ENCODE peak calls at places on chromosome 9, in four cellular contexts. One of them, this sample, is unnamed.

GRCh38 chr9:124259273-124260078 is 1.7 kb downstream of the NEK6 start:
- DNase-seq in colonic mucosa: peak
- DNase-seq in SJSA1: peak
- DNase-seq in retina: peak
- DNase-seq in this sample: peak

GRCh38 chr9:37972346-37972745 is 68.4 kb upstream of the SLC25A51 start:
- DNase-seq in SJSA1: no peak
- DNase-seq in retina: no peak
- DNase-seq in colonic mucosa: no peak
- DNase-seq in this sample: no peak

GRCh38 chr9:97737429-97737828 is 40.3 kb upstream of the XPA start:
- DNase-seq in colonic mucosa: no peak
- DNase-seq in retina: no peak
- DNase-seq in SJSA1: no peak
- DNase-seq in this sample: no peak

GRCh38 chr9:34559616-34560546 is 29.6 kb downstream of the CNTFR start:
- DNase-seq in retina: peak
- DNase-seq in colonic mucosa: peak
- DNase-seq in SJSA1: no peak
- DNase-seq in this sample: peak

GRCh38 chr9:99178912-99179872 is 42.5 kb downstream of the ALG2 start:
- DNase-seq in colonic mucosa: no peak
- DNase-seq in retina: no peak
- DNase-seq in SJSA1: no peak
- DNase-seq in this sample: no peak

GRCh38 chr9:88532320-88532719 is 2.7 kb upstream of the NXNL2 start:
- DNase-seq in SJSA1: no peak
- DNase-seq in colonic mucosa: no peak
- DNase-seq in retina: no peak
- DNase-seq in this sample: no peak

GRCh38 chr9:134327671-134328231 is 1.5 kb downstream of the RXRA start:
- DNase-seq in retina: no peak
- DNase-seq in SJSA1: no peak
- DNase-seq in colonic mucosa: no peak
- DNase-seq in this sample: no peak

GRCh38 chr9:111662851-111663823 is 1.7 kb downstream of the GNG10 start:
- DNase-seq in retina: no peak
- DNase-seq in colonic mucosa: no peak
- DNase-seq in SJSA1: no peak
- DNase-seq in this sample: peak

GRCh38 chr9:110895141-110895912 is 142.9 kb downstream of the LPAR1 start:
- DNase-seq in SJSA1: no peak
- DNase-seq in colonic mucosa: peak
- DNase-seq in retina: no peak
- DNase-seq in this sample: no peak

GRCh38 chr9:4084440-4084818 is 215.4 kb downstream of the GLIS3 start:
- DNase-seq in retina: no peak
- DNase-seq in colonic mucosa: no peak
- DNase-seq in SJSA1: peak
- DNase-seq in this sample: no peak

GRCh38 chr9:68895741-68896478 is 118.0 kb downstream of the PRKACG start:
- DNase-seq in retina: no peak
- DNase-seq in SJSA1: no peak
- DNase-seq in colonic mucosa: no peak
- DNase-seq in this sample: no peak

GRCh38 chr9:70477907-70478480 is 63.5 kb upstream of the KLF9 start:
- DNase-seq in colonic mucosa: no peak
- DNase-seq in retina: no peak
- DNase-seq in SJSA1: no peak
- DNase-seq in this sample: no peak

GRCh38 chr9:35262064-35262463 is 100.3 kb downstream of the UNC13B start:
- DNase-seq in SJSA1: no peak
- DNase-seq in retina: no peak
- DNase-seq in colonic mucosa: no peak
- DNase-seq in this sample: no peak

GRCh38 chr9:107784235-107784958 is 294.8 kb upstream of the KLF4 start:
- DNase-seq in colonic mucosa: no peak
- DNase-seq in retina: no peak
- DNase-seq in SJSA1: no peak
- DNase-seq in this sample: peak

GRCh38 chr9:4638968-4639367 is 23.1 kb upstream of the PLPP6 start:
- DNase-seq in colonic mucosa: no peak
- DNase-seq in SJSA1: no peak
- DNase-seq in retina: no peak
- DNase-seq in this sample: no peak

GRCh38 chr9:106322741-106323140 is 540.2 kb upstream of the ZNF462 start:
- DNase-seq in colonic mucosa: no peak
- DNase-seq in retina: no peak
- DNase-seq in SJSA1: no peak
- DNase-seq in this sample: peak

GRCh38 chr9:114690308-114690707 is 8.3 kb upstream of the TEX48 start:
- DNase-seq in colonic mucosa: no peak
- DNase-seq in SJSA1: peak
- DNase-seq in retina: no peak
- DNase-seq in this sample: no peak

GRCh38 chr9:6780690-6781089 is 22.9 kb downstream of the KDM4C start:
- DNase-seq in colonic mucosa: no peak
- DNase-seq in SJSA1: no peak
- DNase-seq in retina: no peak
- DNase-seq in this sample: no peak

GRCh38 chr9:124788542-124789217 is 11.7 kb downstream of the OLFML2A start:
- DNase-seq in colonic mucosa: no peak
- DNase-seq in SJSA1: no peak
- DNase-seq in retina: no peak
- DNase-seq in this sample: no peak

GRCh38 chr9:35481347-35481975 is 8.4 kb upstream of the RUSC2 start:
- DNase-seq in colonic mucosa: peak
- DNase-seq in retina: no peak
- DNase-seq in SJSA1: peak
- DNase-seq in this sample: peak

GRCh38 chr9:97518909-97519307 is 17.4 kb downstream of the TMOD1 start:
- DNase-seq in SJSA1: peak
- DNase-seq in colonic mucosa: peak
- DNase-seq in retina: no peak
- DNase-seq in this sample: peak

GRCh38 chr9:27131731-27132130 is 22.7 kb downstream of the TEK start:
- DNase-seq in SJSA1: no peak
- DNase-seq in colonic mucosa: no peak
- DNase-seq in retina: no peak
- DNase-seq in this sample: no peak

GRCh38 chr9:116270559-116270958 is 117.0 kb downstream of the PAPPA start:
- DNase-seq in SJSA1: no peak
- DNase-seq in colonic mucosa: no peak
- DNase-seq in retina: no peak
- DNase-seq in this sample: no peak

GRCh38 chr9:69771775-69772418 is 12.1 kb upstream of the PTAR1 start:
- DNase-seq in retina: no peak
- DNase-seq in colonic mucosa: no peak
- DNase-seq in SJSA1: no peak
- DNase-seq in this sample: peak

GRCh38 chr9:109351032-109351431 is 30.2 kb upstream of the EPB41L4B start:
- DNase-seq in SJSA1: no peak
- DNase-seq in colonic mucosa: no peak
- DNase-seq in retina: no peak
- DNase-seq in this sample: no peak

This sample was measured in foreskin keratinocyte.